ENCODE peak calls at places on chromosome 3, in six cellular contexts. One of them, this sample, is unnamed.

GRCh38 chr3:155528579-155528978 is 216.3 kb downstream of the PLCH1 start:
- DNase-seq in fibroblast of lung: no peak
- DNase-seq in fibroblast of villous mesenchyme: no peak
- DNase-seq in ovary: no peak
- DNase-seq in PC-9: no peak
- DNase-seq in HFF-Myc: no peak
- DNase-seq in this sample: no peak

GRCh38 chr3:129829640-129830039 is 63.9 kb downstream of the TMCC1 start:
- DNase-seq in fibroblast of lung: peak; percentile 93
- DNase-seq in fibroblast of villous mesenchyme: peak; percentile 88
- DNase-seq in ovary: peak; percentile 28
- DNase-seq in PC-9: peak; percentile 65
- DNase-seq in HFF-Myc: peak; percentile 48
- DNase-seq in this sample: peak; percentile 95

GRCh38 chr3:52230889-52231499 is 5.5 kb upstream of the TLR9 start:
- DNase-seq in fibroblast of lung: no peak
- DNase-seq in fibroblast of villous mesenchyme: no peak
- DNase-seq in ovary: no peak
- DNase-seq in PC-9: no peak
- DNase-seq in HFF-Myc: no peak
- DNase-seq in this sample: no peak

GRCh38 chr3:133491481-133492059 is 81.9 kb upstream of the CDV3 start:
- DNase-seq in fibroblast of lung: no peak
- DNase-seq in fibroblast of villous mesenchyme: no peak
- DNase-seq in ovary: no peak
- DNase-seq in PC-9: no peak
- DNase-seq in HFF-Myc: no peak
- DNase-seq in this sample: no peak

GRCh38 chr3:173410836-173411235 is 13.3 kb downstream of the NLGN1 start:
- DNase-seq in fibroblast of lung: no peak
- DNase-seq in fibroblast of villous mesenchyme: no peak
- DNase-seq in ovary: no peak
- DNase-seq in PC-9: no peak
- DNase-seq in HFF-Myc: no peak
- DNase-seq in this sample: no peak

GRCh38 chr3:34676431-34676830 is 878.0 kb downstream of the PDCD6IP start:
- DNase-seq in fibroblast of lung: no peak
- DNase-seq in fibroblast of villous mesenchyme: no peak
- DNase-seq in ovary: no peak
- DNase-seq in PC-9: no peak
- DNase-seq in HFF-Myc: no peak
- DNase-seq in this sample: no peak

GRCh38 chr3:188432826-188433525 is 279.0 kb downstream of the LPP start:
- DNase-seq in fibroblast of lung: peak; percentile 32
- DNase-seq in fibroblast of villous mesenchyme: peak; percentile 78
- DNase-seq in ovary: no peak
- DNase-seq in PC-9: no peak
- DNase-seq in HFF-Myc: no peak
- DNase-seq in this sample: peak; percentile 66

GRCh38 chr3:189304465-189305341 is 132.9 kb downstream of the TPRG1 start:
- DNase-seq in fibroblast of lung: no peak
- DNase-seq in fibroblast of villous mesenchyme: peak; percentile 63
- DNase-seq in ovary: no peak
- DNase-seq in PC-9: peak; percentile 93
- DNase-seq in HFF-Myc: no peak
- DNase-seq in this sample: no peak

GRCh38 chr3:188286087-188286513 is 132.1 kb downstream of the LPP start:
- DNase-seq in fibroblast of lung: peak; percentile 99
- DNase-seq in fibroblast of villous mesenchyme: peak; percentile 96
- DNase-seq in ovary: no peak
- DNase-seq in PC-9: no peak
- DNase-seq in HFF-Myc: peak; percentile 88
- DNase-seq in this sample: peak; percentile 99

GRCh38 chr3:142022381-142022780 is 127.0 kb downstream of the TFDP2 start:
- DNase-seq in fibroblast of lung: peak; percentile 23
- DNase-seq in fibroblast of villous mesenchyme: peak; percentile 60
- DNase-seq in ovary: no peak
- DNase-seq in PC-9: no peak
- DNase-seq in HFF-Myc: peak; percentile 6
- DNase-seq in this sample: no peak

GRCh38 chr3:175940243-175940642 is 1081.1 kb downstream of the NAALADL2 start:
- DNase-seq in fibroblast of lung: no peak
- DNase-seq in fibroblast of villous mesenchyme: no peak
- DNase-seq in ovary: no peak
- DNase-seq in PC-9: no peak
- DNase-seq in HFF-Myc: no peak
- DNase-seq in this sample: peak; percentile 62

DNA sequence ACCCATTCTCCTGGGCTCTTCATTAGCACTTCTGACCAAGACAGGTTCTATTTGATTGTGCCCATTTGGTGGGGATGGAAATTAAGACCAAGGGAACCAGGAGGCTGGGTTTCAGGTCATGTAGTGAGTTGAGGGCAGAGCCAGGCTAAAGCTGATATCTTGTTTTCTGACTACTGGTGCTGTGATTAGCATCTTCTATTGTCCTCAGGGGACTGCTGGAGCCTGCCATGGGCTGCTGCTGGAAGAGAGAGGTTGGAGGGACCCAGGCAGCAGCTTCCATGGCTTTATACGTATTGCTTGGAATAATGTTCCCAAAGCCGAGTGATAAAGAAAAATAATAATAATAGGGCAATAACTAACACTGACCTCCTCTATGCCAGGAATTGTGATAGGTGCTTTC is 211.4 kb upstream of the ROPN1 start:
- DNase-seq in fibroblast of lung: no peak
- DNase-seq in fibroblast of villous mesenchyme: no peak
- DNase-seq in ovary: no peak
- DNase-seq in PC-9: no peak
- DNase-seq in HFF-Myc: no peak
- DNase-seq in this sample: no peak
- H3K4me3 ChIP-seq in fibroblast of lung: no peak overlapping the region
- H3K4me3 ChIP-seq in fibroblast of villous mesenchyme: no peak overlapping the region
- H3K4me3 ChIP-seq in ovary: no peak overlapping the region
- H3K4me3 ChIP-seq in PC-9: no peak overlapping the region
- H3K4me3 ChIP-seq in HFF-Myc: no peak overlapping the region
- H3K4me3 ChIP-seq in this sample: no peak overlapping the region

GRCh38 chr3:81311321-81311720 is 450.1 kb downstream of the GBE1 start:
- DNase-seq in fibroblast of lung: no peak
- DNase-seq in fibroblast of villous mesenchyme: no peak
- DNase-seq in ovary: no peak
- DNase-seq in PC-9: no peak
- DNase-seq in HFF-Myc: no peak
- DNase-seq in this sample: no peak
- TF ChIP-seq CTCF in fibroblast of lung: no peak
- TF ChIP-seq CTCF in fibroblast of villous mesenchyme: no peak
- TF ChIP-seq CTCF in ovary: no peak
- TF ChIP-seq CTCF in PC-9: no peak
- TF ChIP-seq CTCF in HFF-Myc: no peak
- TF ChIP-seq CTCF in this sample: no peak

DNA sequence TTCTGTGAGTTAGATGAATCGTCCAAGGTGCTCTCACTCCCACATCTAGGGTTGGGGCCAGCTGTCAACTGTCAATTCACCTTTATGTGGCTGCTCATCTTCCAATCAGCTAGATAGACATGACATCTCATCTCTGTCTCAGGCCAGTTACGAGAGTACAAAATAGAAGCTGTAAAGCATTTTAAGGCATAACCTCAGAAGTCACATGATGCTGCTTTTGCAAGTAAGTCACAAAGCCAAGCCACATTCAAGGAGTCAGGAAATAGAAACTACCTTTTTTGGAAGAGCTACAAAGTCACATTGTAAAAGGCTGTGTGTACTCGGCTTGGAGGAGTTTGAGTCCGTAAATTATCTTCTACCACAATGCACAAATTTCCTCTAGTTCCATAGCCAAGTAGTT is 5.1 kb upstream of the CCR1 start:
- DNase-seq in fibroblast of lung: no peak
- DNase-seq in fibroblast of villous mesenchyme: peak; percentile 22
- DNase-seq in ovary: no peak
- DNase-seq in PC-9: no peak
- DNase-seq in HFF-Myc: no peak
- DNase-seq in this sample: no peak
- H3K4me3 ChIP-seq in fibroblast of lung: no peak overlapping the region
- H3K4me3 ChIP-seq in fibroblast of villous mesenchyme: no peak overlapping the region
- H3K4me3 ChIP-seq in ovary: no peak overlapping the region
- H3K4me3 ChIP-seq in PC-9: no peak overlapping the region
- H3K4me3 ChIP-seq in HFF-Myc: no peak overlapping the region
- H3K4me3 ChIP-seq in this sample: no peak overlapping the region

GRCh38 chr3:36603423-36603822 is 160.9 kb downstream of the DCLK3 start:
- DNase-seq in fibroblast of lung: no peak
- DNase-seq in fibroblast of villous mesenchyme: no peak
- DNase-seq in ovary: no peak
- DNase-seq in PC-9: no peak
- DNase-seq in HFF-Myc: no peak
- DNase-seq in this sample: no peak

GRCh38 chr3:36595531-36595930 is 168.8 kb downstream of the DCLK3 start:
- DNase-seq in fibroblast of lung: no peak
- DNase-seq in fibroblast of villous mesenchyme: no peak
- DNase-seq in ovary: no peak
- DNase-seq in PC-9: no peak
- DNase-seq in HFF-Myc: no peak
- DNase-seq in this sample: no peak

GRCh38 chr3:36596411-36596810 is 167.9 kb downstream of the DCLK3 start:
- DNase-seq in fibroblast of lung: peak; percentile 1
- DNase-seq in fibroblast of villous mesenchyme: no peak
- DNase-seq in ovary: no peak
- DNase-seq in PC-9: no peak
- DNase-seq in HFF-Myc: no peak
- DNase-seq in this sample: no peak

GRCh38 chr3:36597422-36597821 is 166.9 kb downstream of the DCLK3 start:
- DNase-seq in fibroblast of lung: no peak
- DNase-seq in fibroblast of villous mesenchyme: no peak
- DNase-seq in ovary: no peak
- DNase-seq in PC-9: no peak
- DNase-seq in HFF-Myc: no peak
- DNase-seq in this sample: no peak

DNA sequence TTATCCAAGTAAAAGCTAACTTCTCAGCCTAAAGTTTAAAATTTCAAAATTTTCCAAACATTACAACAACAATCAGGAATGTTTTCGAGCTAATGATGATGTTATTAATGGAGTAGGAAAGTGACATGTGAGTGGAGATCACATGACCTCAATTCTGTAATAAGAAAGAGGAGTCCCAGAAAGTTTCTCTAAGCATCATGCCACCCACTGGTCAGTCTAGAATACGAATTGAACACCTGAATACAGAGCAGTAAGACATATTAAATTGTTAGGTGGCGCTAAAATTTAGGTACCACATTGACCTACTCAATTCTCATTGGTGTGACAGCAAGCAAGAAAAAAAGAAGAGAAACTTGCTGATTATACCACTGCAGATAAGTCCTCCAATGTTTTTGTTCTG is 163.9 kb downstream of the DCLK3 start:
- DNase-seq in fibroblast of lung: no peak
- DNase-seq in fibroblast of villous mesenchyme: no peak
- DNase-seq in ovary: no peak
- DNase-seq in PC-9: no peak
- DNase-seq in HFF-Myc: no peak
- DNase-seq in this sample: no peak
- TF ChIP-seq CTCF in fibroblast of lung: no peak
- TF ChIP-seq CTCF in fibroblast of villous mesenchyme: no peak
- TF ChIP-seq CTCF in ovary: no peak
- TF ChIP-seq CTCF in PC-9: no peak
- TF ChIP-seq CTCF in HFF-Myc: no peak
- TF ChIP-seq CTCF in this sample: no peak

GRCh38 chr3:87173776-87174175 is 53.3 kb upstream of the CHMP2B start:
- DNase-seq in fibroblast of lung: no peak
- DNase-seq in fibroblast of villous mesenchyme: no peak
- DNase-seq in ovary: no peak
- DNase-seq in PC-9: no peak
- DNase-seq in HFF-Myc: no peak
- DNase-seq in this sample: no peak

GRCh38 chr3:87164245-87164644 is 62.9 kb upstream of the CHMP2B start:
- DNase-seq in fibroblast of lung: no peak
- DNase-seq in fibroblast of villous mesenchyme: no peak
- DNase-seq in ovary: no peak
- DNase-seq in PC-9: no peak
- DNase-seq in HFF-Myc: no peak
- DNase-seq in this sample: no peak

GRCh38 chr3:87173071-87173470 is 54.0 kb upstream of the CHMP2B start:
- DNase-seq in fibroblast of lung: no peak
- DNase-seq in fibroblast of villous mesenchyme: no peak
- DNase-seq in ovary: no peak
- DNase-seq in PC-9: no peak
- DNase-seq in HFF-Myc: no peak
- DNase-seq in this sample: no peak

GRCh38 chr3:87167634-87168456 is 59.3 kb upstream of the CHMP2B start:
- DNase-seq in fibroblast of lung: peak; percentile 76
- DNase-seq in fibroblast of villous mesenchyme: peak; percentile 61
- DNase-seq in ovary: no peak
- DNase-seq in PC-9: peak; percentile 20
- DNase-seq in HFF-Myc: peak; percentile 47
- DNase-seq in this sample: peak; percentile 70
- H3K4me3 ChIP-seq in fibroblast of lung: peak overlapping the region; percentile 60
- H3K4me3 ChIP-seq in fibroblast of villous mesenchyme: peak overlapping the region; percentile 56
- H3K4me3 ChIP-seq in ovary: peak overlapping the region; percentile 34
- H3K4me3 ChIP-seq in PC-9: peak overlapping the region; percentile 39
- H3K4me3 ChIP-seq in HFF-Myc: no peak overlapping the region
- H3K4me3 ChIP-seq in this sample: peak overlapping the region; percentile 34

GRCh38 chr3:195888981-195889842 is 19.1 kb downstream of the TNK2 start:
- DNase-seq in fibroblast of lung: no peak
- DNase-seq in fibroblast of villous mesenchyme: no peak
- DNase-seq in ovary: no peak
- DNase-seq in PC-9: no peak
- DNase-seq in HFF-Myc: no peak
- DNase-seq in this sample: no peak

GRCh38 chr3:195892105-195892354 is 16.3 kb downstream of the TNK2 start:
- DNase-seq in fibroblast of lung: no peak
- DNase-seq in fibroblast of villous mesenchyme: no peak
- DNase-seq in ovary: no peak
- DNase-seq in PC-9: no peak
- DNase-seq in HFF-Myc: no peak
- DNase-seq in this sample: no peak

GRCh38 chr3:195888311-195888761 is 20.0 kb downstream of the TNK2 start:
- DNase-seq in fibroblast of lung: no peak
- DNase-seq in fibroblast of villous mesenchyme: no peak
- DNase-seq in ovary: no peak
- DNase-seq in PC-9: no peak
- DNase-seq in HFF-Myc: no peak
- DNase-seq in this sample: no peak

GRCh38 chr3:195891431-195892104 is 16.8 kb downstream of the TNK2 start:
- DNase-seq in fibroblast of lung: no peak
- DNase-seq in fibroblast of villous mesenchyme: no peak
- DNase-seq in ovary: no peak
- DNase-seq in PC-9: no peak
- DNase-seq in HFF-Myc: no peak
- DNase-seq in this sample: no peak

GRCh38 chr3:195889843-195890407 is 18.4 kb downstream of the TNK2 start:
- DNase-seq in fibroblast of lung: no peak
- DNase-seq in fibroblast of villous mesenchyme: no peak
- DNase-seq in ovary: no peak
- DNase-seq in PC-9: no peak
- DNase-seq in HFF-Myc: no peak
- DNase-seq in this sample: no peak
- TF ChIP-seq CTCF in fibroblast of lung: no peak
- TF ChIP-seq CTCF in fibroblast of villous mesenchyme: no peak
- TF ChIP-seq CTCF in ovary: no peak
- TF ChIP-seq CTCF in PC-9: no peak
- TF ChIP-seq CTCF in HFF-Myc: no peak
- TF ChIP-seq CTCF in this sample: no peak